ENCODE peak calls at places on chromosomes 12 and 14, in seven cellular contexts. G is RCC 7860, Y is lung, V is neural crest cell, Z is left kidney, I is body of pancreas, H is astrocyte of the hippocampus. R is an unnamed sample.

GRCh38 chr12:124498178-124498869 is 69.1 kb downstream of the NCOR2 start:
- DNase-seq in G (no peak), Y (no peak), V (no peak), Z (no peak), I (peak), H (peak), R (no peak)

GRCh38 chr12:1848146-1848545 is 27.8 kb downstream of the LRTM2 start:
- DNase-seq in G (no peak), Y (no peak), V (no peak), Z (no peak), I (no peak), H (no peak), R (no peak)

GRCh38 chr12:111435661-111436201 is 30.0 kb downstream of the SH2B3 start:
- DNase-seq in G (peak), Y (no peak), V (no peak), Z (no peak), I (no peak), H (no peak), R (peak)

GRCh38 chr12:39252628-39253027 is 190.3 kb downstream of the KIF21A start:
- DNase-seq in G (no peak), Y (no peak), V (no peak), Z (no peak), I (peak), H (no peak), R (no peak)

GRCh38 chr14:102900631-102901571 is 21.6 kb upstream of the AMN start:
- DNase-seq in G (no peak), Y (no peak), V (no peak), Z (no peak), I (no peak), H (no peak), R (no peak)

GRCh38 chr14:100072783-100073346 is 7.6 kb downstream of the EVL start:
- DNase-seq in G (no peak), Y (peak), V (no peak), Z (peak), I (no peak), H (no peak), R (no peak)

GRCh38 chr12:132275110-132275531 is 54.3 kb downstream of the GALNT9 start:
- DNase-seq in G (peak), Y (no peak), V (peak), Z (peak), I (no peak), H (peak), R (peak)

GRCh38 chr14:88312262-88312661 is 10.8 kb downstream of the KCNK10 start:
- DNase-seq in G (no peak), Y (no peak), V (no peak), Z (peak), I (no peak), H (no peak), R (no peak)

GRCh38 chr12:60225216-60226000 is 629.6 kb downstream of the SLC16A7 start:
- DNase-seq in G (no peak), Y (no peak), V (no peak), Z (no peak), I (no peak), H (no peak), R (no peak)

GRCh38 chr12:69027411-69027811 is 94.4 kb upstream of the CPM start:
- DNase-seq in G (peak), Y (no peak), V (no peak), Z (no peak), I (no peak), H (peak), R (peak)

GRCh38 chr14:20855652-20856291 is 35.4 kb upstream of the RNASE3 start:
- DNase-seq in G (peak), Y (peak), V (peak), Z (peak), I (peak), H (peak), R (peak)

GRCh38 chr14:21039059-21039422 is 3.1 kb upstream of the RNASE7 start:
- DNase-seq in G (no peak), Y (peak), V (no peak), Z (peak), I (peak), H (peak), R (no peak)

GRCh38 chr12:79128956-79129355 is 264.4 kb downstream of the SYT1 start:
- DNase-seq in G (no peak), Y (no peak), V (no peak), Z (no peak), I (no peak), H (peak), R (no peak)

GRCh38 chr14:91369628-91370445 is 47.8 kb downstream of the CCDC88C start:
- DNase-seq in G (no peak), Y (peak), V (no peak), Z (peak), I (peak), H (no peak), R (no peak)

GRCh38 chr12:93154096-93154728 is 223.5 kb upstream of the NUDT4 start:
- DNase-seq in G (no peak), Y (no peak), V (no peak), Z (no peak), I (no peak), H (no peak), R (no peak)

GRCh38 chr12:12358528-12358927 is 1.6 kb downstream of the BORCS5 start:
- DNase-seq in G (no peak), Y (no peak), V (no peak), Z (no peak), I (no peak), H (no peak), R (no peak)

GRCh38 chr14:64074961-64075619 is 219.1 kb downstream of the ESR2 start:
- DNase-seq in G (no peak), Y (no peak), V (no peak), Z (peak), I (no peak), H (peak), R (no peak)

GRCh38 chr12:83575326-83575725 is 888.6 kb downstream of the TMTC2 start:
- DNase-seq in G (no peak), Y (no peak), V (no peak), Z (no peak), I (no peak), H (no peak), R (no peak)

GRCh38 chr14:33696165-33696564 is 254.7 kb downstream of the EGLN3 start:
- DNase-seq in G (no peak), Y (no peak), V (no peak), Z (no peak), I (no peak), H (no peak), R (no peak)

GRCh38 chr12:31752450-31752849 is 23.6 kb upstream of the AMN1 start:
- DNase-seq in G (no peak), Y (no peak), V (no peak), Z (no peak), I (no peak), H (no peak), R (no peak)

GRCh38 chr12:105057174-105057573 is 27.1 kb downstream of the ALDH1L2 start:
- DNase-seq in G (no peak), Y (no peak), V (no peak), Z (no peak), I (no peak), H (no peak), R (no peak)

GRCh38 chr14:53093206-53093605 is 59.9 kb downstream of the DDHD1 start:
- DNase-seq in G (no peak), Y (no peak), V (no peak), Z (no peak), I (no peak), H (no peak), R (no peak)

GRCh38 chr12:95633049-95633545 is 81.8 kb upstream of the USP44 start:
- DNase-seq in G (peak), Y (peak), V (no peak), Z (no peak), I (peak), H (peak), R (peak)

GRCh38 chr14:44108601-44109000 is 398.5 kb downstream of the FSCB start:
- DNase-seq in G (no peak), Y (no peak), V (no peak), Z (no peak), I (no peak), H (no peak), R (no peak)

GRCh38 chr14:28902930-28903329 is 136.3 kb downstream of the FOXG1 start:
- DNase-seq in G (no peak), Y (no peak), V (no peak), Z (no peak), I (no peak), H (peak), R (no peak)

GRCh38 chr12:16530268-16530865 is 75.6 kb downstream of the LMO3 start:
- DNase-seq in G (no peak), Y (no peak), V (no peak), Z (no peak), I (no peak), H (no peak), R (no peak)

GRCh38 chr14:36661506-36662257 is at the start of gene PAX9:
- DNase-seq in G (no peak), Y (peak), V (peak), Z (peak), I (peak), H (peak), R (peak)

GRCh38 chr12:57166971-57167371 is 19.6 kb upstream of the LRP1-AS start:
- DNase-seq in G (peak), Y (no peak), V (no peak), Z (no peak), I (no peak), H (peak), R (peak)

GRCh38 chr12:57215065-57215464 is 1.5 kb upstream of the NXPH4 start:
- DNase-seq in G (no peak), Y (no peak), V (no peak), Z (no peak), I (no peak), H (no peak), R (no peak)

GRCh38 chr14:36662543-36663403 is 1.1 kb downstream of the PAX9 start:
- DNase-seq in G (no peak), Y (no peak), V (no peak), Z (peak), I (no peak), H (peak), R (peak)

GRCh38 chr12:45216297-45216982 is 545 bp downstream of the ANO6 start:
- DNase-seq in G (no peak), Y (peak), V (peak), Z (peak), I (peak), H (peak), R (peak)

GRCh38 chr12:75890141-75890540 is 141.4 kb downstream of the PHLDA1 start:
- DNase-seq in G (no peak), Y (no peak), V (no peak), Z (no peak), I (no peak), H (peak), R (peak)

GRCh38 chr12:124013073-124013472 is 40.1 kb downstream of the ZNF664 start:
- DNase-seq in G (no peak), Y (no peak), V (no peak), Z (no peak), I (no peak), H (no peak), R (no peak)

GRCh38 chr12:109625131-109625559 is 51.6 kb downstream of the MVK start:
- DNase-seq in G (peak), Y (no peak), V (no peak), Z (peak), I (no peak), H (peak), R (peak)

R was measured in Daoy.